ENCODE peak calls at places on chromosomes 1 and 21, in nine cellular contexts. K is prostate gland, V is GM12891, L is tibial nerve, I is body of pancreas, S is IMR-90, G is A549, C is uterus, N is NB4. P is an unnamed sample.

GRCh38 chr1:59878370-59878769 is 48.2 kb downstream of the CYP2J2 start:
- DNase-seq in N (no peak), S (no peak), C (no peak), G (no peak), K (no peak), I (no peak), L (no peak), V (no peak), P (no peak)

GRCh38 chr1:165234149-165234548 is 122.4 kb downstream of the LMX1A start:
- DNase-seq in G (no peak), I (no peak), C (no peak), L (no peak), K (no peak), S (no peak), N (no peak), V (no peak), P (no peak)

GRCh38 chr1:91745649-91746383 is 140.1 kb downstream of the TGFBR3 start:
- DNase-seq in S (no peak), G (no peak), N (no peak), I (no peak), L (no peak), C (no peak), K (no peak), V (no peak), P (no peak)

GRCh38 chr1:246726881-246727280 is 2.7 kb downstream of the SCCPDH start:
- DNase-seq in K (no peak), N (no peak), G (no peak), L (no peak), I (no peak), V (no peak), S (no peak), C (no peak), P (no peak)

GRCh38 chr1:174976436-174977107 is 23.2 kb upstream of the CACYBP start:
- DNase-seq in V (no peak), G (no peak), I (no peak), C (peak), N (no peak), L (no peak), S (peak), K (no peak), P (peak)

GRCh38 chr21:33451634-33452071 is 28.1 kb downstream of the TMEM50B start:
- DNase-seq in L (no peak), N (no peak), K (peak), C (no peak), G (no peak), V (no peak), I (no peak), S (peak), P (no peak)

GRCh38 chr1:226029093-226029496 is 30.0 kb upstream of the SDE2 start:
- DNase-seq in N (peak), G (no peak), K (no peak), V (peak), S (no peak), C (no peak), I (peak), L (no peak), P (peak)

GRCh38 chr1:81547912-81548303 is 252.8 kb upstream of the ADGRL2 start:
- DNase-seq in I (no peak), K (no peak), G (no peak), L (no peak), C (no peak), N (no peak), S (no peak), V (no peak), P (no peak)

GRCh38 chr1:80155371-80155770 is 1148.8 kb upstream of the ADGRL4 start:
- DNase-seq in I (no peak), K (no peak), C (no peak), L (no peak), S (peak), V (no peak), G (no peak), N (peak), P (no peak)

GRCh38 chr1:181743878-181744312 is 260.6 kb downstream of the CACNA1E start:
- DNase-seq in V (no peak), C (no peak), S (no peak), L (no peak), N (no peak), K (no peak), I (no peak), G (no peak), P (no peak)

GRCh38 chr1:55478742-55479141 is 263.6 kb upstream of the USP24 start:
- DNase-seq in G (no peak), V (no peak), L (no peak), C (no peak), K (no peak), S (peak), I (no peak), N (peak), P (no peak)

GRCh38 chr21:44793269-44794030 is 8.2 kb downstream of the UBE2G2 start:
- DNase-seq in C (peak), K (peak), G (peak), I (peak), L (no peak), N (peak), S (peak), V (peak), P (peak)

GRCh38 chr1:20376880-20377494 is 86.3 kb downstream of the VWA5B1 start:
- DNase-seq in G (peak), N (peak), K (no peak), I (peak), C (no peak), S (peak), L (no peak), V (peak), P (peak)

GRCh38 chr1:198529414-198529813 is 11.1 kb downstream of the ATP6V1G3 start:
- DNase-seq in N (no peak), G (no peak), S (peak), I (no peak), V (no peak), L (no peak), K (no peak), C (no peak), P (no peak)

GRCh38 chr1:71269823-71270222 is 189.0 kb upstream of the ZRANB2 start:
- DNase-seq in G (no peak), C (no peak), K (no peak), S (no peak), I (no peak), N (no peak), L (no peak), V (no peak), P (no peak)

GRCh38 chr1:18703041-18703621 is 72.5 kb downstream of the PAX7 start:
- DNase-seq in L (no peak), I (no peak), V (no peak), G (peak), K (no peak), N (no peak), C (no peak), S (no peak), P (no peak)

GRCh38 chr1:231935856-231936255 is 309.3 kb downstream of the DISC1 start:
- DNase-seq in V (no peak), I (no peak), N (no peak), K (no peak), S (no peak), C (no peak), L (no peak), G (no peak), P (no peak)
- TF ChIP-seq POLR2A in V (no peak), I (no peak), N (no peak), K (no peak), S (no peak), C (no peak), L (no peak), G (no peak), P (no peak)

GRCh38 chr1:101237229-101237837 is 514 bp downstream of the S1PR1 start:
- DNase-seq in C (peak), G (no peak), S (peak), K (no peak), L (no peak), V (no peak), I (no peak), N (peak), P (peak)

GRCh38 chr1:101238041-101238515 is 1.3 kb downstream of the S1PR1 start:
- DNase-seq in L (no peak), V (no peak), K (no peak), N (no peak), I (no peak), C (no peak), G (no peak), S (no peak), P (no peak)

GRCh38 chr1:101235241-101235695 is 1.6 kb upstream of the S1PR1 start:
- DNase-seq in L (no peak), G (no peak), C (no peak), K (no peak), I (no peak), V (no peak), S (no peak), N (no peak), P (no peak)

GRCh38 chr1:101235696-101236545 is 898 bp upstream of the S1PR1 start:
- DNase-seq in S (peak), C (peak), V (peak), L (no peak), N (peak), G (no peak), K (peak), I (peak), P (peak)

DNA sequence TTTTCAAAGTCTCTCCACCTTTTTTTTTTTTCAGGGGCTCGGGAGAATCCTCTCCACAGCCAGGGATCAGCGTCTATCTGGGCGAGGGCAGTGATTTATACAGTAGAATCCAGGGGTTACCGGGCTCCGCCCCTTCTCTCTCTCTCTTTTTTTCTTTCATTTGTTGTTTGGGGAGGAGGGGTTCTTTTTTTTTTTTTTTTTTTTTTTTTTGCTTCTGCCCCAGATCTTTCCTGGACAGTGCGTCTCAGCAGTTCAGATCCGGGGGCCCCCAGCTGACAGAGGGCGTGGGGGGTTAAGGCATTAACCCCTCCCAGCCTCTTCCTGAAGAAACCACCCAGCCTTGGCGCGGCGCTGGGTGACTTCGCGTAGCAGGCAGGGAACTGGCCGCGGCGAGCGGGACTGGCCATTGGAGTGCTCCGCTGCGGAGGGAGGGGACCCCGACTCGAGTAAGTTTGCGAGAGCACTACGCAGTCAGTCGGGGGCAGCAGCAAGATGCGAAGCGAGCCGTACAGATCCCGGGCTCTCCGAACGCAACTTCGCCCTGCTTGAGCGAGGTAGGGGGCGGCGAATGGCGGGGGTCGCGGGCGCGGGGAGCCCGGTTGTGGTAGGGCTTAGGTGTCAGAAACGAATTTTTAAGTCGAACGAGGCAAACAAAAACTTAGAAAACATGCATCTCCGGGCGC is at the start of gene S1PR1:
- DNase-seq in K (peak), C (peak), L (peak), I (peak), S (peak), V (no peak), G (no peak), N (peak), P (peak)
- TF ChIP-seq POLR2A in K (no peak), C (peak), L (no peak), I (peak), S (no peak), V (peak), G (no peak), N (no peak), P (no peak)

DNA sequence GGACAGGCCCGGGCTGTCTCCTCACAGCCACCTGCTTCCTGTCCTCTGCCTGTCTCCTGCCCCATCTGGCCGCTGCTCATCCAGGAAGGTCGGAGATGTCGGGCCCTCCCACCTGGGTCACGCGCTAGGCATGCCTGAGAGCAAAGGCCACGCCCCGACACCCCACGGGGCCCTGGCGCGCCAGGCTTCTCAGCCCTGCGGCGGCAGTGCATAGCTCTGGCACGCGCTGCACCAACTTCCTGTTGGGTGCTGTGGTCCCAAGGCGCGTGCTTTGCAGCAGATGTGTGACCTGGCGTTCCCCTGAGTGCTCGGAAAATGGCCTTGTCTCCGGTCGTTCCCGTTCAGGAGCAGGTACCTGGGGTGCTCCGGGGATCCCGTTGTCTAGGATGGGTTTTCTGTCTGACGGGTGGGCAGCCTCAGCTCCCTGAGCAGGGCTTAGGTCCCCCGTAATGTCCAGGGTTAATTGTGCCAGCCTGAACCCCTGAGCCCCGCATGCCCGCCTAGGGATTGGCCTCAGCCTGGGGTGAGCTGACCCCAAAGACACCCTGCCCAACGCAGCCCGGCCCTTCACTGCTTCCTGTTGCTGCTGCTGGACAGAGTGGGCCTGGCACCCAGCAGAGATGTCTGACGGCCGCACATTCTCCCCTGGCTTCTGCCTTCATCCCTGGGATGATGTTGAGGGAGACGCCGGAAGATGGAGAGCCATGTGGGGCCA is 19.4 kb upstream of the KCNAB2 start:
- DNase-seq in V (peak), N (peak), I (peak), K (peak), G (peak), S (peak), C (peak), L (peak), P (peak)
- TF ChIP-seq POLR2A in V (peak), N (peak), I (peak), K (peak), G (peak), S (no peak), C (no peak), L (peak), P (peak)

DNA sequence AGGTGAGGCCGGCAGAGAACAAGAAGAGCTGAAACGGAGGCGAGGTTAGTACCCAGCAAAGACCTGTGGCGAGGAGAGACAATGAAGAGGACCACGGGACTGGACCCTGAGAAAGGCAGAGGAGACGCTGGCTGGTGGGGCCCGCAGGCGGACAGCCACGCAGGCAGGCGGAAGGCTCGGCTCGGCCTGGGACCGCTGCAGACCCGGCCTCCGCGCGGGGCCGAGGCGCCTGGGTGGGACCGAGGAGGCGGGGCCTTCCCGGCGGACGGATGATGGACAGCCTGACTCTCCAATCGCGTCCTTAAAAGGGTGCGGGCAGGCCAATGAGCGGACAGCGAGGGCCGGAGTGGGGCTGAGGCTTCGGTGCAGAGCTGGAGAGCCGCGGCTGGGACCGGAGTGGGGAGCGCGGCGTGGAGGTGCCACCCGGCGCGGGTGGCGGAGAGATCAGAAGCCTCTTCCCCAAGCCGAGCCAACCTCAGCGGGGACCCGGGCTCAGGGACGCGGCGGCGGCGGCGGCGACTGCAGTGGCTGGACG is at the start of gene MPZL1:
- DNase-seq in L (peak), S (peak), N (peak), C (peak), G (peak), V (peak), K (peak), I (peak), P (peak)
- TF ChIP-seq POLR2A in L (peak), S (peak), N (peak), C (peak), G (peak), V (no peak), K (peak), I (peak), P (peak)

GRCh38 chr1:23555225-23555801 is 4.0 kb downstream of the ID3 start:
- DNase-seq in I (peak), K (no peak), S (peak), G (no peak), N (no peak), L (no peak), V (no peak), C (no peak), P (no peak)

GRCh38 chr1:23555949-23556640 is 3.2 kb downstream of the ID3 start:
- DNase-seq in V (no peak), G (no peak), I (peak), S (peak), C (no peak), L (no peak), K (no peak), N (no peak), P (no peak)

GRCh38 chr1:23553206-23553895 is 6.0 kb downstream of the ID3 start:
- DNase-seq in V (no peak), I (no peak), L (no peak), G (no peak), N (no peak), S (no peak), K (no peak), C (no peak), P (no peak)

GRCh38 chr1:23553896-23554480 is 5.3 kb downstream of the ID3 start:
- DNase-seq in C (no peak), N (no peak), V (no peak), I (no peak), K (no peak), L (no peak), G (no peak), S (no peak), P (no peak)

DNA sequence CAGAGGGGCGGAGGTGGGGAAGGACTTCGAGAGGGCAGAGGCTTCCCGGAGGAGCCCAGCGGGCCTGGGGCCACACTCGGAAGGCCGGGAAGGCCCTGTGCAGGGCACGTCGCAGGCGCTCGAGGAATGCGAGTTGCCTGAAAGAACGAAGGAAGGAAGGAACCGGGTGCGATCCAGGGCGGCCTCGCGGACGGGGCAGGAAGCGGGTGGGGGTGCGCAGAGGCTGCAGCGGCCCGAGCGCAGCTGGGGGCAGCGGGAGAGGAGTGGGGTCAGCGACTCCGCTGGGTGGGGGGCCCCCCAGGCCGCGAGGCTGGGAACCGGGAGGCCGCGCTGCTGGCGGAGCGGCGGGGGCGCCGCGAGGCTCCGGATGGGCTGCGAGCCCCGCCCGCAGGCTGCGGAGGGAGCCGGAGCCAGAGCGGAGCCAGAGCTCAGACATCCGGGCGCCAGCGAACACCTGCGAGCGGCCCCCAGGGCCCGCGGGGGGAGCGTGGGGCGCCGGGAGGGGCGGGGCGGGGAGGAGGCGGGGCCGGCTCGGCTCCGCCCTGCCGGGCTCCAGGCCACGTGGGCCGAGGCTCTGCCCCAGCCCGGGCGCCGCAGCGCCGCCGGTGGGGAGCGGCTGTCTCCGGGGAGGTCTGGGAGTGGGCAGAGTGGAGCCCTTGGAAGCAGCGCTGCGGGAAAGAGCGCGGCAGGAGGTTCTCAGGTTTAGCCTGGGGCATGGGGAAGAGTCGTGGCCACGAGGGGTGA is 4.6 kb downstream of the ID3 start:
- DNase-seq in G (peak), N (peak), I (peak), C (peak), V (peak), S (peak), L (peak), K (peak), P (no peak)
- TF ChIP-seq POLR2A in G (peak), N (no peak), I (peak), C (peak), V (peak), S (peak), L (peak), K (peak), P (no peak)